ENCODE peak calls at places on chromosomes 11 and 22, in six cellular contexts. One of them, this sample, is unnamed.

GRCh38 chr11:59267738-59268475 is 55.2 kb upstream of the MPEG1 start:
- DNase-seq in activated gamma-delta T cell treated with anti-CD3 and anti-CD28 coated beads, Interleukin-2, amount 50 U/mL, for 16 hours: no peak
- DNase-seq in ELF-1: no peak
- DNase-seq in activated CD4-positive, alpha-beta T cell treated with anti-CD3 and anti-CD28 coated beads for 36 hours: no peak
- DNase-seq in EL: no peak
- DNase-seq in stimulated activated CD4-positive, alpha-beta T cell treated with anti-CD3 and anti-CD28 coated beads, Interleukin-2, amount 100 ng/mL, for 4 hours: no peak
- DNase-seq in this sample: no peak

GRCh38 chr11:130633466-130633865 is 185.0 kb downstream of the ADAMTS15 start:
- DNase-seq in activated gamma-delta T cell treated with anti-CD3 and anti-CD28 coated beads, Interleukin-2, amount 50 U/mL, for 16 hours: no peak
- DNase-seq in ELF-1: no peak
- DNase-seq in activated CD4-positive, alpha-beta T cell treated with anti-CD3 and anti-CD28 coated beads for 36 hours: no peak
- DNase-seq in EL: peak
- DNase-seq in stimulated activated CD4-positive, alpha-beta T cell treated with anti-CD3 and anti-CD28 coated beads, Interleukin-2, amount 100 ng/mL, for 4 hours: no peak
- DNase-seq in this sample: no peak

GRCh38 chr11:131811380-131811779 is 441.0 kb downstream of the NTM start:
- DNase-seq in activated gamma-delta T cell treated with anti-CD3 and anti-CD28 coated beads, Interleukin-2, amount 50 U/mL, for 16 hours: no peak
- DNase-seq in ELF-1: no peak
- DNase-seq in activated CD4-positive, alpha-beta T cell treated with anti-CD3 and anti-CD28 coated beads for 36 hours: no peak
- DNase-seq in EL: no peak
- DNase-seq in stimulated activated CD4-positive, alpha-beta T cell treated with anti-CD3 and anti-CD28 coated beads, Interleukin-2, amount 100 ng/mL, for 4 hours: no peak
- DNase-seq in this sample: no peak

GRCh38 chr11:119263352-119263940 is 53.5 kb downstream of the MCAM start:
- DNase-seq in activated gamma-delta T cell treated with anti-CD3 and anti-CD28 coated beads, Interleukin-2, amount 50 U/mL, for 16 hours: no peak
- DNase-seq in ELF-1: no peak
- DNase-seq in activated CD4-positive, alpha-beta T cell treated with anti-CD3 and anti-CD28 coated beads for 36 hours: no peak
- DNase-seq in EL: no peak
- DNase-seq in stimulated activated CD4-positive, alpha-beta T cell treated with anti-CD3 and anti-CD28 coated beads, Interleukin-2, amount 100 ng/mL, for 4 hours: no peak
- DNase-seq in this sample: no peak

GRCh38 chr11:119318240-119319135 is 1.6 kb upstream of the MCAM start:
- DNase-seq in activated gamma-delta T cell treated with anti-CD3 and anti-CD28 coated beads, Interleukin-2, amount 50 U/mL, for 16 hours: no peak
- DNase-seq in ELF-1: peak
- DNase-seq in activated CD4-positive, alpha-beta T cell treated with anti-CD3 and anti-CD28 coated beads for 36 hours: peak
- DNase-seq in EL: peak
- DNase-seq in stimulated activated CD4-positive, alpha-beta T cell treated with anti-CD3 and anti-CD28 coated beads, Interleukin-2, amount 100 ng/mL, for 4 hours: no peak
- DNase-seq in this sample: peak

GRCh38 chr11:134272381-134273316 is 3.5 kb upstream of the GLB1L3 start:
- DNase-seq in activated gamma-delta T cell treated with anti-CD3 and anti-CD28 coated beads, Interleukin-2, amount 50 U/mL, for 16 hours: no peak
- DNase-seq in ELF-1: peak
- DNase-seq in activated CD4-positive, alpha-beta T cell treated with anti-CD3 and anti-CD28 coated beads for 36 hours: no peak
- DNase-seq in EL: no peak
- DNase-seq in stimulated activated CD4-positive, alpha-beta T cell treated with anti-CD3 and anti-CD28 coated beads, Interleukin-2, amount 100 ng/mL, for 4 hours: no peak
- DNase-seq in this sample: no peak

GRCh38 chr11:1937616-1938342 is 9.4 kb upstream of the MRPL23 start:
- DNase-seq in activated gamma-delta T cell treated with anti-CD3 and anti-CD28 coated beads, Interleukin-2, amount 50 U/mL, for 16 hours: no peak
- DNase-seq in ELF-1: no peak
- DNase-seq in activated CD4-positive, alpha-beta T cell treated with anti-CD3 and anti-CD28 coated beads for 36 hours: peak
- DNase-seq in EL: no peak
- DNase-seq in stimulated activated CD4-positive, alpha-beta T cell treated with anti-CD3 and anti-CD28 coated beads, Interleukin-2, amount 100 ng/mL, for 4 hours: no peak
- DNase-seq in this sample: peak

GRCh38 chr11:8068605-8069221 is 12.3 kb upstream of the TUB start:
- DNase-seq in activated gamma-delta T cell treated with anti-CD3 and anti-CD28 coated beads, Interleukin-2, amount 50 U/mL, for 16 hours: no peak
- DNase-seq in ELF-1: no peak
- DNase-seq in activated CD4-positive, alpha-beta T cell treated with anti-CD3 and anti-CD28 coated beads for 36 hours: no peak
- DNase-seq in EL: peak
- DNase-seq in stimulated activated CD4-positive, alpha-beta T cell treated with anti-CD3 and anti-CD28 coated beads, Interleukin-2, amount 100 ng/mL, for 4 hours: no peak
- DNase-seq in this sample: no peak

GRCh38 chr11:26575946-26576345 is 3.9 kb upstream of the MUC15 start:
- DNase-seq in activated gamma-delta T cell treated with anti-CD3 and anti-CD28 coated beads, Interleukin-2, amount 50 U/mL, for 16 hours: no peak
- DNase-seq in ELF-1: no peak
- DNase-seq in activated CD4-positive, alpha-beta T cell treated with anti-CD3 and anti-CD28 coated beads for 36 hours: no peak
- DNase-seq in EL: no peak
- DNase-seq in stimulated activated CD4-positive, alpha-beta T cell treated with anti-CD3 and anti-CD28 coated beads, Interleukin-2, amount 100 ng/mL, for 4 hours: no peak
- DNase-seq in this sample: no peak

GRCh38 chr22:39408807-39409206 is 9.2 kb downstream of the TAB1 start:
- DNase-seq in activated gamma-delta T cell treated with anti-CD3 and anti-CD28 coated beads, Interleukin-2, amount 50 U/mL, for 16 hours: no peak
- DNase-seq in ELF-1: no peak
- DNase-seq in activated CD4-positive, alpha-beta T cell treated with anti-CD3 and anti-CD28 coated beads for 36 hours: no peak
- DNase-seq in EL: no peak
- DNase-seq in stimulated activated CD4-positive, alpha-beta T cell treated with anti-CD3 and anti-CD28 coated beads, Interleukin-2, amount 100 ng/mL, for 4 hours: no peak
- DNase-seq in this sample: no peak

GRCh38 chr22:43754176-43754575 is 57.9 kb downstream of the EFCAB6 start:
- DNase-seq in activated gamma-delta T cell treated with anti-CD3 and anti-CD28 coated beads, Interleukin-2, amount 50 U/mL, for 16 hours: no peak
- DNase-seq in ELF-1: no peak
- DNase-seq in activated CD4-positive, alpha-beta T cell treated with anti-CD3 and anti-CD28 coated beads for 36 hours: no peak
- DNase-seq in EL: no peak
- DNase-seq in stimulated activated CD4-positive, alpha-beta T cell treated with anti-CD3 and anti-CD28 coated beads, Interleukin-2, amount 100 ng/mL, for 4 hours: no peak
- DNase-seq in this sample: no peak

GRCh38 chr11:102225689-102226562 is 91.4 kb upstream of the BIRC3 start:
- DNase-seq in activated gamma-delta T cell treated with anti-CD3 and anti-CD28 coated beads, Interleukin-2, amount 50 U/mL, for 16 hours: no peak
- DNase-seq in ELF-1: no peak
- DNase-seq in activated CD4-positive, alpha-beta T cell treated with anti-CD3 and anti-CD28 coated beads for 36 hours: no peak
- DNase-seq in EL: peak
- DNase-seq in stimulated activated CD4-positive, alpha-beta T cell treated with anti-CD3 and anti-CD28 coated beads, Interleukin-2, amount 100 ng/mL, for 4 hours: no peak
- DNase-seq in this sample: no peak

GRCh38 chr11:121688860-121689614 is 236.3 kb upstream of the SORL1-AS1 start:
- DNase-seq in activated gamma-delta T cell treated with anti-CD3 and anti-CD28 coated beads, Interleukin-2, amount 50 U/mL, for 16 hours: no peak
- DNase-seq in ELF-1: peak
- DNase-seq in activated CD4-positive, alpha-beta T cell treated with anti-CD3 and anti-CD28 coated beads for 36 hours: no peak
- DNase-seq in EL: peak
- DNase-seq in stimulated activated CD4-positive, alpha-beta T cell treated with anti-CD3 and anti-CD28 coated beads, Interleukin-2, amount 100 ng/mL, for 4 hours: no peak
- DNase-seq in this sample: no peak

GRCh38 chr11:10453261-10453660 is 1.8 kb upstream of the AMPD3 start:
- DNase-seq in activated gamma-delta T cell treated with anti-CD3 and anti-CD28 coated beads, Interleukin-2, amount 50 U/mL, for 16 hours: no peak
- DNase-seq in ELF-1: no peak
- DNase-seq in activated CD4-positive, alpha-beta T cell treated with anti-CD3 and anti-CD28 coated beads for 36 hours: no peak
- DNase-seq in EL: no peak
- DNase-seq in stimulated activated CD4-positive, alpha-beta T cell treated with anti-CD3 and anti-CD28 coated beads, Interleukin-2, amount 100 ng/mL, for 4 hours: no peak
- DNase-seq in this sample: no peak

GRCh38 chr22:33163815-33164214 is 105.6 kb upstream of the SYN3 start:
- DNase-seq in activated gamma-delta T cell treated with anti-CD3 and anti-CD28 coated beads, Interleukin-2, amount 50 U/mL, for 16 hours: no peak
- DNase-seq in ELF-1: no peak
- DNase-seq in activated CD4-positive, alpha-beta T cell treated with anti-CD3 and anti-CD28 coated beads for 36 hours: no peak
- DNase-seq in EL: no peak
- DNase-seq in stimulated activated CD4-positive, alpha-beta T cell treated with anti-CD3 and anti-CD28 coated beads, Interleukin-2, amount 100 ng/mL, for 4 hours: no peak
- DNase-seq in this sample: no peak

GRCh38 chr11:113271551-113272245 is 42.7 kb upstream of the TTC12 start:
- DNase-seq in activated gamma-delta T cell treated with anti-CD3 and anti-CD28 coated beads, Interleukin-2, amount 50 U/mL, for 16 hours: no peak
- DNase-seq in ELF-1: no peak
- DNase-seq in activated CD4-positive, alpha-beta T cell treated with anti-CD3 and anti-CD28 coated beads for 36 hours: no peak
- DNase-seq in EL: no peak
- DNase-seq in stimulated activated CD4-positive, alpha-beta T cell treated with anti-CD3 and anti-CD28 coated beads, Interleukin-2, amount 100 ng/mL, for 4 hours: no peak
- DNase-seq in this sample: no peak

This sample was measured in activated naive CD4-positive, alpha-beta T cell treated with anti-CD3 and anti-CD28 coated beads, Interleukin-2, amount 10 ng/mL, durations not matched to agents 7 days and 5 days.